ENCODE peak calls at places on chromosomes 13 and 19, in nine cellular contexts. Z is GM04503; L is activated CD4-positive, alpha-beta T cell treated with anti-CD3 and anti-CD28 coated beads for 24 hours; S is HFF-Myc; Y is amniotic epithelial cell; B is mesendoderm; J is NCI-H345; M is mucosa of gallbladder; I is CD8-positive, alpha-beta memory T cell. D is an unnamed sample.

GRCh38 chr13:94660695-94661324 is 51.5 kb downstream of the SOX21 start:
- DNase-seq in B (no peak), L (no peak), Y (no peak), I (no peak), Z (no peak), S (no peak), M (no peak), J (peak; percentile 51), D (no peak)

GRCh38 chr19:16206046-16206605 is 8.4 kb downstream of the AP1M1 start:
- DNase-seq in M (no peak), S (no peak), B (no peak), L (no peak), Y (no peak), J (no peak), I (peak; percentile 29), Z (no peak), D (no peak)

GRCh38 chr13:79491715-79492114 is 10.8 kb downstream of the NDFIP2 start:
- DNase-seq in I (no peak), Y (peak; percentile 93), B (peak; percentile 74), J (no peak), L (no peak), Z (peak; percentile 91), S (peak; percentile 19), M (no peak), D (no peak)

GRCh38 chr13:36096411-36097184 is 34.6 kb downstream of the DCLK1 start:
- DNase-seq in S (no peak), I (no peak), L (no peak), J (no peak), Y (peak; percentile 35), M (no peak), Z (no peak), B (no peak), D (no peak)

GRCh38 chr19:21483589-21484170 is 21.7 kb upstream of the ZNF429 start:
- DNase-seq in J (no peak), Y (no peak), L (peak; percentile 30), M (peak; percentile 59), S (peak; percentile 10), B (peak; percentile 76), Z (no peak), I (peak; percentile 64), D (no peak)

GRCh38 chr19:3556978-3557460 is 367 bp downstream of the MFSD12 start:
- DNase-seq in J (peak; percentile 28), Z (no peak), M (no peak), L (peak; percentile 46), S (no peak), Y (no peak), I (peak; percentile 81), B (peak; percentile 49), D (peak; percentile 28)

GRCh38 chr19:18928018-18928805 is 8.7 kb downstream of the DDX49 start:
- DNase-seq in L (no peak), S (no peak), J (no peak), I (no peak), M (no peak), Y (no peak), B (no peak), Z (no peak), D (no peak)

GRCh38 chr19:49599378-49600298 is 8.7 kb downstream of the PRR12 start:
- DNase-seq in J (no peak), M (no peak), Y (no peak), B (no peak), I (no peak), L (no peak), Z (no peak), S (no peak), D (no peak)

GRCh38 chr13:114015608-114016295 is 41.9 kb upstream of the C13orf46 start:
- DNase-seq in Z (no peak), S (no peak), M (no peak), L (no peak), J (no peak), Y (peak; percentile 61), B (no peak), I (no peak), D (no peak)

GRCh38 chr19:5590865-5591154 is 23.1 kb upstream of the TINCR start:
- DNase-seq in B (no peak), L (no peak), I (no peak), Z (no peak), S (no peak), Y (no peak), M (no peak), J (no peak), D (no peak)

GRCh38 chr13:112693831-112694497 is 4.1 kb downstream of the ATP11A start:
- DNase-seq in S (no peak), B (no peak), J (peak; percentile 16), M (peak; percentile 65), Z (peak; percentile 77), L (no peak), I (no peak), Y (peak; percentile 92), D (peak; percentile 82)

GRCh38 chr13:77980592-77980991 is 62.0 kb upstream of the EDNRB start:
- DNase-seq in J (no peak), L (no peak), I (no peak), Y (peak; percentile 69), M (no peak), B (peak; percentile 78), S (peak; percentile 17), Z (peak; percentile 0), D (no peak)

GRCh38 chr13:95191821-95192220 is 109.4 kb downstream of the ABCC4 start:
- DNase-seq in I (peak; percentile 61), Y (peak; percentile 55), J (peak; percentile 69), M (peak; percentile 80), B (peak; percentile 82), L (peak; percentile 49), S (peak; percentile 31), Z (no peak), D (peak; percentile 61)

GRCh38 chr13:30142502-30143211 is 164.7 kb downstream of the KATNAL1 start:
- DNase-seq in S (peak; percentile 99), Y (peak; percentile 97), Z (peak; percentile 98), B (peak; percentile 91), M (peak; percentile 23), J (no peak), L (no peak), I (no peak), D (no peak)

GRCh38 chr19:40365613-40366401 is 17.3 kb downstream of the PLD3 start:
- DNase-seq in Y (peak; percentile 65), J (no peak), B (peak; percentile 82), Z (no peak), M (peak; percentile 66), I (no peak), S (peak; percentile 14), L (peak; percentile 39), D (peak; percentile 67)

GRCh38 chr13:54241719-54242118 is 1213.1 kb downstream of the OLFM4 start:
- DNase-seq in Y (no peak), Z (no peak), S (no peak), B (no peak), J (peak; percentile 98), I (no peak), M (no peak), L (no peak), D (no peak)

GRCh38 chr19:2478324-2478755 is 2.4 kb downstream of the GADD45B start:
- DNase-seq in Y (peak; percentile 79), J (peak; percentile 51), L (no peak), S (no peak), M (peak; percentile 60), I (peak; percentile 80), Z (no peak), B (peak; percentile 88), D (peak; percentile 98)

GRCh38 chr19:46550684-46551083 is 50.4 kb upstream of the CALM3 start:
- DNase-seq in Z (no peak), I (no peak), L (no peak), J (no peak), M (no peak), S (no peak), B (no peak), Y (no peak), D (no peak)

GRCh38 chr13:28337196-28338045 is 157.5 kb downstream of the FLT1 start:
- DNase-seq in Y (peak; percentile 68), L (no peak), I (no peak), B (no peak), J (no peak), M (no peak), Z (no peak), S (peak; percentile 79), D (no peak)